ENCODE peak calls at places on chromosomes 1 and 21, in nine cellular contexts. One of them, this sample, is unnamed.

GRCh38 chr1:248906741-248907661 is 966 bp downstream of the PGBD2 start:
- DNase-seq in SHP77: no peak
- DNase-seq in HFF-Myc: no peak
- DNase-seq in WTC11: no peak
- DNase-seq in progenitor cell of endocrine pancreas: no peak
- DNase-seq in frontal cortex: no peak
- DNase-seq in cardiac fibroblast: no peak
- DNase-seq in WERI-Rb-1: peak; percentile 79
- DNase-seq in GDM1: no peak
- DNase-seq in this sample: no peak

GRCh38 chr1:156852414-156852874 is 6.5 kb downstream of the INSRR start:
- DNase-seq in SHP77: peak; percentile 99
- DNase-seq in HFF-Myc: no peak
- DNase-seq in WTC11: no peak
- DNase-seq in progenitor cell of endocrine pancreas: no peak
- DNase-seq in frontal cortex: peak; percentile 65
- DNase-seq in cardiac fibroblast: peak; percentile 55
- DNase-seq in WERI-Rb-1: peak; percentile 47
- DNase-seq in GDM1: no peak
- DNase-seq in this sample: no peak

GRCh38 chr1:156665539-156665938 is 11.7 kb downstream of the NES start:
- DNase-seq in SHP77: no peak
- DNase-seq in HFF-Myc: no peak
- DNase-seq in WTC11: no peak
- DNase-seq in progenitor cell of endocrine pancreas: no peak
- DNase-seq in frontal cortex: no peak
- DNase-seq in cardiac fibroblast: no peak
- DNase-seq in WERI-Rb-1: no peak
- DNase-seq in GDM1: no peak
- DNase-seq in this sample: no peak

GRCh38 chr1:26225033-26225831 is 8.8 kb upstream of the CEP85 start:
- DNase-seq in SHP77: no peak
- DNase-seq in HFF-Myc: no peak
- DNase-seq in WTC11: peak; percentile 97
- DNase-seq in progenitor cell of endocrine pancreas: peak; percentile 77
- DNase-seq in frontal cortex: peak; percentile 71
- DNase-seq in cardiac fibroblast: peak; percentile 54
- DNase-seq in WERI-Rb-1: no peak
- DNase-seq in GDM1: no peak
- DNase-seq in this sample: no peak

GRCh38 chr1:53406551-53407235 is 52.5 kb upstream of the DMRTB1 start:
- DNase-seq in SHP77: no peak
- DNase-seq in HFF-Myc: no peak
- DNase-seq in WTC11: no peak
- DNase-seq in progenitor cell of endocrine pancreas: no peak
- DNase-seq in frontal cortex: no peak
- DNase-seq in cardiac fibroblast: no peak
- DNase-seq in WERI-Rb-1: no peak
- DNase-seq in GDM1: no peak
- DNase-seq in this sample: no peak

GRCh38 chr1:30715216-30715615 is 8.2 kb downstream of the MATN1 start:
- DNase-seq in SHP77: no peak
- DNase-seq in HFF-Myc: no peak
- DNase-seq in WTC11: peak; percentile 47
- DNase-seq in progenitor cell of endocrine pancreas: no peak
- DNase-seq in frontal cortex: no peak
- DNase-seq in cardiac fibroblast: no peak
- DNase-seq in WERI-Rb-1: no peak
- DNase-seq in GDM1: no peak
- DNase-seq in this sample: no peak

GRCh38 chr1:183291802-183292515 is 105.9 kb downstream of the LAMC2 start:
- DNase-seq in SHP77: no peak
- DNase-seq in HFF-Myc: no peak
- DNase-seq in WTC11: no peak
- DNase-seq in progenitor cell of endocrine pancreas: no peak
- DNase-seq in frontal cortex: no peak
- DNase-seq in cardiac fibroblast: peak; percentile 81
- DNase-seq in WERI-Rb-1: no peak
- DNase-seq in GDM1: peak; percentile 1
- DNase-seq in this sample: no peak

GRCh38 chr1:52502789-52503188 is 50.1 kb downstream of the TUT4 start:
- DNase-seq in SHP77: no peak
- DNase-seq in HFF-Myc: no peak
- DNase-seq in WTC11: no peak
- DNase-seq in progenitor cell of endocrine pancreas: no peak
- DNase-seq in frontal cortex: no peak
- DNase-seq in cardiac fibroblast: no peak
- DNase-seq in WERI-Rb-1: no peak
- DNase-seq in GDM1: no peak
- DNase-seq in this sample: no peak

GRCh38 chr1:92922378-92923035 is 38.8 kb downstream of the DIPK1A start:
- DNase-seq in SHP77: no peak
- DNase-seq in HFF-Myc: no peak
- DNase-seq in WTC11: no peak
- DNase-seq in progenitor cell of endocrine pancreas: no peak
- DNase-seq in frontal cortex: no peak
- DNase-seq in cardiac fibroblast: no peak
- DNase-seq in WERI-Rb-1: no peak
- DNase-seq in GDM1: no peak
- DNase-seq in this sample: no peak

GRCh38 chr1:32759997-32760623 is 57.0 kb downstream of the YARS1 start:
- DNase-seq in SHP77: no peak
- DNase-seq in HFF-Myc: no peak
- DNase-seq in WTC11: peak; percentile 95
- DNase-seq in progenitor cell of endocrine pancreas: peak; percentile 90
- DNase-seq in frontal cortex: no peak
- DNase-seq in cardiac fibroblast: peak; percentile 66
- DNase-seq in WERI-Rb-1: no peak
- DNase-seq in GDM1: no peak
- DNase-seq in this sample: no peak

GRCh38 chr1:12296623-12297022 is 66.8 kb downstream of the VPS13D start:
- DNase-seq in SHP77: no peak
- DNase-seq in HFF-Myc: no peak
- DNase-seq in WTC11: no peak
- DNase-seq in progenitor cell of endocrine pancreas: no peak
- DNase-seq in frontal cortex: no peak
- DNase-seq in cardiac fibroblast: peak; percentile 52
- DNase-seq in WERI-Rb-1: no peak
- DNase-seq in GDM1: no peak
- DNase-seq in this sample: peak; percentile 14

GRCh38 chr1:187621961-187622360 is 793.2 kb downstream of the PLA2G4A start:
- DNase-seq in SHP77: no peak
- DNase-seq in HFF-Myc: no peak
- DNase-seq in WTC11: no peak
- DNase-seq in progenitor cell of endocrine pancreas: no peak
- DNase-seq in frontal cortex: no peak
- DNase-seq in cardiac fibroblast: peak; percentile 1
- DNase-seq in WERI-Rb-1: no peak
- DNase-seq in GDM1: peak; percentile 32
- DNase-seq in this sample: no peak

GRCh38 chr21:15224346-15225086 is 159.7 kb upstream of the NRIP1 start:
- DNase-seq in SHP77: no peak
- DNase-seq in HFF-Myc: peak; percentile 5
- DNase-seq in WTC11: no peak
- DNase-seq in progenitor cell of endocrine pancreas: no peak
- DNase-seq in frontal cortex: no peak
- DNase-seq in cardiac fibroblast: peak; percentile 87
- DNase-seq in WERI-Rb-1: no peak
- DNase-seq in GDM1: no peak
- DNase-seq in this sample: no peak

GRCh38 chr1:67536957-67537646 is 106.9 kb upstream of the SERBP1 start:
- DNase-seq in SHP77: no peak
- DNase-seq in HFF-Myc: no peak
- DNase-seq in WTC11: no peak
- DNase-seq in progenitor cell of endocrine pancreas: no peak
- DNase-seq in frontal cortex: no peak
- DNase-seq in cardiac fibroblast: no peak
- DNase-seq in WERI-Rb-1: no peak
- DNase-seq in GDM1: no peak
- DNase-seq in this sample: no peak

GRCh38 chr1:178057863-178058576 is 35.9 kb upstream of the RASAL2 start:
- DNase-seq in SHP77: no peak
- DNase-seq in HFF-Myc: no peak
- DNase-seq in WTC11: no peak
- DNase-seq in progenitor cell of endocrine pancreas: no peak
- DNase-seq in frontal cortex: no peak
- DNase-seq in cardiac fibroblast: peak; percentile 97
- DNase-seq in WERI-Rb-1: no peak
- DNase-seq in GDM1: no peak
- DNase-seq in this sample: no peak

GRCh38 chr21:36989699-36990507 is 16.6 kb upstream of the RIPPLY3 start:
- DNase-seq in SHP77: peak; percentile 86
- DNase-seq in HFF-Myc: peak; percentile 43
- DNase-seq in WTC11: peak; percentile 92
- DNase-seq in progenitor cell of endocrine pancreas: peak; percentile 82
- DNase-seq in frontal cortex: peak; percentile 95
- DNase-seq in cardiac fibroblast: peak; percentile 96
- DNase-seq in WERI-Rb-1: peak; percentile 98
- DNase-seq in GDM1: peak; percentile 94
- DNase-seq in this sample: no peak

GRCh38 chr1:160664573-160665051 is 17.8 kb upstream of the SLAMF1 start:
- DNase-seq in SHP77: no peak
- DNase-seq in HFF-Myc: no peak
- DNase-seq in WTC11: no peak
- DNase-seq in progenitor cell of endocrine pancreas: no peak
- DNase-seq in frontal cortex: no peak
- DNase-seq in cardiac fibroblast: no peak
- DNase-seq in WERI-Rb-1: no peak
- DNase-seq in GDM1: no peak
- DNase-seq in this sample: no peak

GRCh38 chr1:25519624-25520023 is 23.8 kb upstream of the LDLRAP1 start:
- DNase-seq in SHP77: no peak
- DNase-seq in HFF-Myc: no peak
- DNase-seq in WTC11: no peak
- DNase-seq in progenitor cell of endocrine pancreas: no peak
- DNase-seq in frontal cortex: no peak
- DNase-seq in cardiac fibroblast: no peak
- DNase-seq in WERI-Rb-1: no peak
- DNase-seq in GDM1: no peak
- DNase-seq in this sample: no peak

GRCh38 chr1:150259758-150260669 is 2.4 kb downstream of the CA14 start:
- DNase-seq in SHP77: peak; percentile 67
- DNase-seq in HFF-Myc: no peak
- DNase-seq in WTC11: peak; percentile 79
- DNase-seq in progenitor cell of endocrine pancreas: no peak
- DNase-seq in frontal cortex: no peak
- DNase-seq in cardiac fibroblast: peak; percentile 51
- DNase-seq in WERI-Rb-1: peak; percentile 45
- DNase-seq in GDM1: no peak
- DNase-seq in this sample: no peak

GRCh38 chr1:6033986-6034749 is 11.5 kb upstream of the KCNAB2 start:
- DNase-seq in SHP77: peak; percentile 55
- DNase-seq in HFF-Myc: no peak
- DNase-seq in WTC11: peak; percentile 86
- DNase-seq in progenitor cell of endocrine pancreas: peak; percentile 61
- DNase-seq in frontal cortex: peak; percentile 69
- DNase-seq in cardiac fibroblast: peak; percentile 21
- DNase-seq in WERI-Rb-1: peak; percentile 84
- DNase-seq in GDM1: no peak
- DNase-seq in this sample: no peak

GRCh38 chr1:228008391-228009115 is 1.8 kb downstream of the WNT3A start:
- DNase-seq in SHP77: no peak
- DNase-seq in HFF-Myc: no peak
- DNase-seq in WTC11: no peak
- DNase-seq in progenitor cell of endocrine pancreas: no peak
- DNase-seq in frontal cortex: no peak
- DNase-seq in cardiac fibroblast: no peak
- DNase-seq in WERI-Rb-1: no peak
- DNase-seq in GDM1: no peak
- DNase-seq in this sample: no peak

GRCh38 chr1:206935491-206936067 is 10.7 kb downstream of the PIGR start:
- DNase-seq in SHP77: no peak
- DNase-seq in HFF-Myc: no peak
- DNase-seq in WTC11: peak; percentile 83
- DNase-seq in progenitor cell of endocrine pancreas: peak; percentile 61
- DNase-seq in frontal cortex: no peak
- DNase-seq in cardiac fibroblast: peak; percentile 47
- DNase-seq in WERI-Rb-1: peak; percentile 83
- DNase-seq in GDM1: peak; percentile 39
- DNase-seq in this sample: no peak

GRCh38 chr1:52927219-52928082 is at the start of gene SCP2:
- DNase-seq in SHP77: peak; percentile 34
- DNase-seq in HFF-Myc: no peak
- DNase-seq in WTC11: peak; percentile 80
- DNase-seq in progenitor cell of endocrine pancreas: peak; percentile 59
- DNase-seq in frontal cortex: peak; percentile 88
- DNase-seq in cardiac fibroblast: peak; percentile 77
- DNase-seq in WERI-Rb-1: no peak
- DNase-seq in GDM1: peak; percentile 6
- DNase-seq in this sample: no peak

This sample was measured in glomerular endothelial cell.